ENCODE peak calls at places on chromosomes 11 and 22, in eight cellular contexts. S, W, B, Q, X, Y, U and Z are unnamed samples. For H3K4me1, the result is how much of the 10 kb centered on the place peaks cover.

GRCh38 chr11:26228778-26229177 is 103.2 kb upstream of the ANO3 start:
- DNase-seq in Y (no peak), B (no peak), S (no peak), W (no peak), U (no peak), Q (no peak), X (no peak), Z (no peak)

GRCh38 chr11:46332568-46333128 is 14.6 kb upstream of the DGKZ start:
- DNase-seq in U (no peak), Y (no peak), X (no peak), S (no peak), B (peak), W (no peak), Q (no peak), Z (no peak)

GRCh38 chr11:46947399-46948077 is 11.0 kb downstream of the CSTPP1 start:
- DNase-seq in U (no peak), W (no peak), Y (no peak), Q (no peak), B (no peak), S (no peak), X (no peak), Z (no peak)

GRCh38 chr22:37196539-37197450 is 8.7 kb upstream of the C1QTNF6 start:
- DNase-seq in B (no peak), Q (peak), W (peak), S (peak), X (peak), Y (peak), U (peak), Z (peak)

GRCh38 chr11:130037058-130037457 is 32.6 kb upstream of the APLP2 start:
- DNase-seq in W (no peak), U (no peak), Q (no peak), S (no peak), B (no peak), X (no peak), Y (no peak), Z (no peak)

GRCh38 chr11:58900479-58901420 is 38.5 kb upstream of the GLYATL1 start:
- DNase-seq in Q (peak), B (peak), X (peak), S (peak), Y (peak), W (peak), U (peak), Z (peak)

GRCh38 chr11:125036933-125037332 is 26.2 kb upstream of the SLC37A2 start:
- DNase-seq in X (no peak), Q (no peak), S (no peak), U (no peak), Y (no peak), W (no peak), B (no peak), Z (no peak)

GRCh38 chr11:112292785-112293407 is 32.2 kb upstream of the PLET1 start:
- DNase-seq in U (no peak), Y (peak), X (no peak), Q (peak), S (no peak), B (no peak), W (peak), Z (peak)

GRCh38 chr11:57288771-57289579 is 35.8 kb downstream of the TNKS1BP1 start:
- DNase-seq in B (no peak), U (no peak), X (no peak), W (no peak), S (no peak), Q (no peak), Y (no peak), Z (no peak)

GRCh38 chr22:18044548-18045271 is 20.3 kb upstream of the MICAL3 start:
- DNase-seq in B (no peak), S (peak), X (peak), W (peak), Q (no peak), Y (no peak), U (peak), Z (peak)

GRCh38 chr22:41571786-41572185 is 11.0 kb downstream of the CSDC2 start:
- DNase-seq in X (no peak), S (no peak), W (no peak), U (no peak), B (no peak), Y (no peak), Q (no peak), Z (no peak)

GRCh38 chr11:63592975-63593395 is 21.2 kb downstream of the PLAAT3 start:
- DNase-seq in X (no peak), U (no peak), B (peak), Y (peak), Q (no peak), W (no peak), S (peak), Z (no peak)

GRCh38 chr11:116138280-116138679 is 634.1 kb upstream of the CADM1 start:
- DNase-seq in X (no peak), W (no peak), B (no peak), Y (no peak), U (no peak), S (no peak), Q (no peak), Z (no peak)

GRCh38 chr11:20342347-20343279 is 20.9 kb upstream of the HTATIP2 start:
- DNase-seq in Y (no peak), Q (no peak), U (no peak), B (no peak), S (no peak), W (no peak), X (no peak), Z (no peak)

GRCh38 chr11:19073454-19074415 is 13.2 kb upstream of the MRGPRX2 start:
- DNase-seq in W (no peak), S (no peak), Y (no peak), X (no peak), U (no peak), Q (no peak), B (no peak), Z (no peak)

GRCh38 chr22:31637375-31637937 is 24.6 kb downstream of the PISD start:
- DNase-seq in Q (no peak), Y (no peak), W (no peak), X (no peak), B (no peak), S (no peak), U (no peak), Z (no peak)

GRCh38 chr11:93570759-93571413 is 27.7 kb upstream of the SMCO4 start:
- DNase-seq in Q (peak), U (no peak), W (peak), Y (no peak), X (peak), B (no peak), S (peak), Z (peak)

GRCh38 chr22:46993626-46994025 is 231.2 kb downstream of the TBC1D22A start:
- DNase-seq in W (no peak), Y (no peak), U (no peak), B (no peak), X (no peak), S (peak), Q (peak), Z (no peak)

GRCh38 chr11:2122907-2123627 is 16.1 kb downstream of the IGF2 start:
- DNase-seq in U (no peak), Y (no peak), W (no peak), Q (no peak), X (no peak), B (peak), S (no peak), Z (no peak)

GRCh38 chr11:134033696-134034491 is 35.0 kb upstream of the JAM3 start:
- DNase-seq in Q (peak), W (peak), S (peak), U (peak), B (peak), X (peak), Y (peak), Z (peak)

GRCh38 chr11:80719292-80719646 is 1278.4 kb upstream of the TENM4 start:
- DNase-seq in S (no peak), Q (no peak), X (no peak), W (no peak), U (no peak), B (no peak), Y (no peak), Z (no peak)

GRCh38 chr22:23289851-23290724 is 109.8 kb downstream of the BCR start:
- DNase-seq in W (peak), Y (no peak), Q (no peak), B (peak), X (peak), S (peak), U (peak), Z (peak)

GRCh38 chr11:95222817-95223216 is 8.2 kb downstream of the SESN3 start:
- DNase-seq in Y (no peak), S (no peak), Q (no peak), W (no peak), X (no peak), B (no peak), U (no peak), Z (no peak)

GRCh38 chr11:12871788-12872321 is 137.3 kb upstream of the RASSF10 start:
- DNase-seq in W (no peak), X (no peak), Q (no peak), U (no peak), Y (no peak), S (no peak), B (no peak), Z (no peak)

GRCh38 chr11:28251263-28251662 is 143.1 kb downstream of the METTL15 start:
- DNase-seq in Y (no peak), S (no peak), B (no peak), X (no peak), Q (no peak), W (no peak), U (no peak), Z (no peak)

GRCh38 chr11:70505761-70506657 is 107.7 kb downstream of the CTTN start:
- DNase-seq in U (no peak), Q (no peak), B (no peak), Y (no peak), X (peak), W (no peak), S (no peak), Z (no peak)

GRCh38 chr11:73520358-73521061 is 77.4 kb downstream of the FAM168A start:
- DNase-seq in Y (no peak), U (no peak), S (no peak), B (no peak), Q (no peak), X (no peak), W (no peak), Z (no peak)

GRCh38 chr11:110125632-110126031 is 32.4 kb downstream of the ZC3H12C start:
- DNase-seq in S (no peak), Q (no peak), W (no peak), Y (no peak), U (no peak), X (no peak), B (no peak), Z (peak)

GRCh38 chr11:46239801-46240061 is 37.7 kb upstream of the CREB3L1 start:
- DNase-seq in X (no peak), B (no peak), S (no peak), U (no peak), W (no peak), Y (no peak), Q (no peak), Z (no peak)

GRCh38 chr22:19876314-19876940 is 21.8 kb upstream of the GNB1L start:
- DNase-seq in B (no peak), S (peak), U (peak), Q (no peak), W (peak), X (peak), Y (no peak), Z (peak)

GRCh38 chr11:130415719-130416536 is 12.5 kb downstream of the ADAMTS8 start:
- DNase-seq in Y (no peak), W (no peak), B (no peak), Q (no peak), S (no peak), U (no peak), X (no peak), Z (no peak)

GRCh38 chr11:65036931-65037330 is 4.1 kb upstream of the SAC3D1 start:
- DNase-seq in B (no peak), Y (no peak), W (no peak), Q (peak), U (no peak), X (peak), S (peak), Z (peak)

GRCh38 chr11:5620606-5621521 is 3.9 kb upstream of the TRIM34 start:
- DNase-seq in Q (peak), U (no peak), B (no peak), S (no peak), Y (no peak), X (no peak), W (no peak), Z (no peak)

GRCh38 chr22:50455201-50455600 is 19.6 kb downstream of the SBF1 start:
- DNase-seq in B (no peak), S (no peak), X (no peak), U (no peak), W (no peak), Y (no peak), Q (no peak), Z (no peak)

GRCh38 chr11:8239536-8240228 is 24.0 kb downstream of the LMO1 start:
- DNase-seq in X (no peak), Y (no peak), B (no peak), Q (no peak), S (no peak), U (no peak), W (no peak), Z (no peak)

GRCh38 chr11:111719379-111719778 is 46.8 kb downstream of the PPP2R1B start:
- DNase-seq in W (no peak), X (no peak), S (no peak), Y (no peak), B (no peak), Q (no peak), U (no peak), Z (no peak)

GRCh38 chr11:3164138-3164539 is 971 bp downstream of the OSBPL5 start:
- DNase-seq in X (peak), W (no peak), Q (no peak), Y (no peak), B (peak), U (peak), S (peak), Z (no peak)

GRCh38 chr11:3164540-3165151 is 464 bp downstream of the OSBPL5 start:
- DNase-seq in Y (no peak), W (no peak), S (no peak), Q (no peak), X (peak), U (peak), B (peak), Z (no peak)

GRCh38 chr11:3161720-3162409 is 3.2 kb downstream of the OSBPL5 start:
- DNase-seq in B (no peak), Q (no peak), U (no peak), W (peak), S (no peak), X (peak), Y (no peak), Z (no peak)

GRCh38 chr11:3162410-3163240 is 2.5 kb downstream of the OSBPL5 start:
- DNase-seq in U (peak), B (no peak), Q (no peak), X (peak), S (peak), W (no peak), Y (no peak), Z (no peak)

DNA sequence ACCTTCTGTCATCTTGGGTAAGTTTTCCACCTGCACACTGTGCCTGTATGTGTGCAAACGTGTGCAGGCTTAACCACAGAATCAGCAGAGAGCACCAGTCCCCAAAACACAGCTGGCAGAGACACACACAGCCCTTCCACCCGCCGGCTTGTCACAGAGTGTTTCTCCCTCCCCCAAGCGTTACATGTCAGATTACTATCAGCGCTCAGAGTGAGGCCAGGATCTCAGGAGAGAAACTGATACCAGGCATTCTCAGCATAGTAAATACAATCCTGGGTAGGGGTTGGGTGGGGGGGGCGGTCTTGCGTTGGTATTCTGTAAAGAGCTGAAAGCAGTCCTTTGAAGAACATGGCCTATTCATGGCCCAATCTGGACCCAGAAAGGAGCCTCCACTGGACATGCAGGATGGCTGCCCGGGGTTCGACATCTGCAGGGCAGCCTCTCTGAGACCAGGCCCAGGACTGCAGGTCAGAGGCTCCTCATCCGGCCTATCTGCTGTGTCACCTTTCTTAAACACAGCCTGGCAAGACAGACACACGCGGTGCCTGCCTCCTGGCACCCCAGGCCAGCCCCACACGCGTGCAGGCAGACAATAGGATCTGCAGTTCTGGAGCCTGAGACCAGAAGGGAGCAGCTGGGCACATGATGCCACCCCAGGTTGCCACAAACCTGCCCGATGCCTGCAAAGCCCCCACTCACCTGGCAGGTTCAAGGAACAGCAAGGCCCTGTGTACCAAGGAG is 1.7 kb downstream of the OSBPL5 start:
- DNase-seq in W (no peak), B (no peak), U (peak), Y (no peak), S (no peak), Q (no peak), X (peak), Z (no peak)
- H3K4me1 ChIP-seq in W (half or more), B (under half), U (half or more), Y (under half), S (half or more), Q (under half), X (half or more), Z (under half)

DNA sequence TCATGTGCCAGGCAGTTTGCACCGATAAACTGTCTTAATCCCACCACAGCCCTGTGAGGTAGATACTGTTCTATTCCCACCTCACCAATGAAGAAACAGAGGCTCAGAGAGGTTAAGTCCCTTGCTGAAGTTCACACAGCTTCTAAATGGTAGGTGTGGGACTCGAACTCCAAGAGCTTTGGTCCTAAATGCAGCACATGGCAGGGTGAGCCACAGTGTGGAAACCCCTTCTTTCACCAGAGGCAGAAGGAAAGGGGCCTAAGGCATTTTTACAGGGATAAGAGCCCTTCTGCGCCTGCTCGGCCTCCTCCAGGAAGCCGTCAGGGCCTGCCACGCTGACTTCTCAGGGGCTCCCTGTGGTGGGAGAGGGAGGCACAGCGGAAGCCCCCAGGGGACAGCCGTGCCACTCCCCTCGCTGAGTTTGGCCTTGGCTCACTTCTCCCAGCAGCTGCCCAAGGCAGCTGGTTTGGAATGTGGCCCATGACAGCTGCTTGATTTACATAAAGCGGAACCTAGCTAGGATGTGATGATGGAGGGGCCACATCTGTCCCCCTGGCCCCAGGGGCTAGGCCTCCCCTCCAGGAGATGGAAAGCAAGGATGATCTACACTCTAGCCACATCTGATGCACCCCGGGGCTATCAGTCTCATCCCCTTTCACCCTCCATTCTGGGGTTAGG is 35.4 kb downstream of the CD82 start:
- DNase-seq in W (no peak), Y (no peak), X (peak), S (no peak), Q (no peak), U (no peak), B (no peak), Z (no peak)
- TF ChIP-seq POLR2A in W (no peak), Y (no peak), X (no peak), S (no peak), Q (no peak), U (no peak), B (no peak), Z (no peak)

GRCh38 chr11:128504489-128504888 is 82.9 kb downstream of the ETS1 start:
- DNase-seq in Y (no peak), B (no peak), W (no peak), U (no peak), Q (no peak), S (no peak), X (no peak), Z (no peak)
- H3K4me1 ChIP-seq in Y (under half), B (under half), W (half or more), U (half or more), Q (under half), S (under half), X (half or more), Z (under half)

GRCh38 chr11:75510626-75511025 is 15.1 kb downstream of the GDPD5 start:
- DNase-seq in Q (no peak), X (no peak), U (no peak), S (no peak), W (peak), Y (no peak), B (no peak), Z (no peak)

GRCh38 chr11:75510011-75510595 is 15.6 kb downstream of the GDPD5 start:
- DNase-seq in Y (no peak), S (no peak), B (no peak), U (no peak), X (no peak), Q (no peak), W (peak), Z (no peak)

GRCh38 chr11:75507571-75507970 is 18.2 kb downstream of the GDPD5 start:
- DNase-seq in X (no peak), B (no peak), Y (no peak), S (no peak), Q (no peak), W (no peak), U (no peak), Z (no peak)

GRCh38 chr11:75508051-75508561 is 17.6 kb downstream of the GDPD5 start:
- DNase-seq in Q (no peak), B (no peak), Y (no peak), W (no peak), X (no peak), U (no peak), S (no peak), Z (no peak)

GRCh38 chr11:75509201-75509600 is 16.5 kb downstream of the GDPD5 start:
- DNase-seq in W (no peak), Q (no peak), Y (no peak), U (no peak), B (no peak), S (no peak), X (no peak), Z (no peak)
- TF ChIP-seq POLR2A in W (no peak), Q (no peak), Y (no peak), U (no peak), B (no peak), S (no peak), X (no peak), Z (no peak)

GRCh38 chr11:33935005-33935404 is 43.1 kb upstream of the LMO2 start:
- DNase-seq in Y (no peak), U (no peak), B (no peak), X (no peak), S (no peak), Q (no peak), W (no peak), Z (no peak)
- H3K4me1 ChIP-seq in Y (under half), U (under half), B (half or more), X (under half), S (under half), Q (under half), W (under half), Z (under half)

DNA sequence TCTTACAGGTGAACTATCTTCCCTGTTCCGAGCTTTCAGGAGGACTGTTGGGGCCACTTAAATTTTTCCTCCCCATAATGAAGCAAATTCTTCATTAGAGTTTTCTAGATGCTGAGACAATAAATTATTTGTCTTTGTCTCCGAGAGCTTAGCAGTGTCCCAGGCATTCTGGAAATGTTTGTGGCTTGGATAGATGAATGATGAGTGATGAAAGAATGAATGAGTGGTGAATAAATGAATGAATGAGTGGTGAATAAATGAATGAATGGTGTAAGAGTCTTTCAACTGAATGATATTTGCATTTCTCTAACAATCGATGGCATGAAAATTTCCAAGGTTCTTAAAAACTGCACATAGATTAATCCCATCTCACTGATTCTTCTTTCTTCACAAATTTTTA is 52.8 kb downstream of the AHNAK start:
- DNase-seq in B (no peak), X (no peak), Q (no peak), U (no peak), S (no peak), Y (no peak), W (no peak), Z (no peak)
- TF ChIP-seq POLR2A in B (no peak), X (no peak), Q (no peak), U (no peak), S (no peak), Y (no peak), W (no peak), Z (no peak)